ENCODE peak calls at places on chromosomes 7 and 10, in four cellular contexts. G is GM12864, W is foreskin fibroblast, X is IMR-90. O is an unnamed sample.
A peak's percentile ranks its signal among the peaks of the same experiment; 100 is the strongest.

GRCh38 chr10:6037422-6037821 is 24.7 kb downstream of the IL2RA start:
- DNase-seq in G (no peak), W (no peak), X (no peak), O (no peak)

GRCh38 chr10:127922675-127923366 is 15.9 kb downstream of the PTPRE start:
- DNase-seq in G (no peak), W (peak; percentile 53), X (peak; percentile 55), O (peak; percentile 21)

GRCh38 chr7:82359426-82359825 is 84.2 kb downstream of the CACNA2D1 start:
- DNase-seq in G (no peak), W (no peak), X (no peak), O (no peak)

GRCh38 chr10:101938316-101939272 is 95.0 kb upstream of the KCNIP2 start:
- DNase-seq in G (no peak), W (peak; percentile 86), X (peak; percentile 93), O (peak; percentile 77)

GRCh38 chr7:66423729-66424128 is 205.0 kb upstream of the KCTD7 start:
- DNase-seq in G (no peak), W (no peak), X (no peak), O (no peak)

GRCh38 chr7:149716007-149716931 is 57.1 kb downstream of the ZNF467 start:
- DNase-seq in G (no peak), W (no peak), X (peak; percentile 23), O (peak; percentile 34)

GRCh38 chr7:94420321-94420720 is 25.6 kb downstream of the COL1A2 start:
- DNase-seq in G (no peak), W (no peak), X (peak; percentile 35), O (no peak)

GRCh38 chr7:27105161-27106122 is 3.0 kb upstream of the HOXA2 start:
- DNase-seq in G (no peak), W (no peak), X (peak; percentile 45), O (no peak)

GRCh38 chr10:61464461-61465215 is 11.5 kb upstream of the TMEM26 start:
- DNase-seq in G (no peak), W (peak; percentile 70), X (peak; percentile 88), O (peak; percentile 62)

GRCh38 chr10:97571622-97572021 is 957 bp upstream of the ANKRD2 start:
- DNase-seq in G (no peak), W (no peak), X (no peak), O (no peak)

GRCh38 chr7:127844707-127845331 is 186.4 kb downstream of the LRRC4 start:
- DNase-seq in G (no peak), W (peak; percentile 20), X (peak; percentile 61), O (peak; percentile 34)

GRCh38 chr10:102435529-102436233 is 3.3 kb upstream of the CUEDC2 start:
- DNase-seq in G (no peak), W (no peak), X (no peak), O (no peak)

GRCh38 chr7:141158562-141158961 is 84.7 kb downstream of the TMEM178B start:
- DNase-seq in G (peak; percentile 12), W (peak; percentile 54), X (peak; percentile 94), O (peak; percentile 93)

GRCh38 chr10:95513941-95514392 is 47.2 kb downstream of the SORBS1 start:
- DNase-seq in G (no peak), W (peak; percentile 14), X (peak; percentile 10), O (peak; percentile 38)

GRCh38 chr10:79542619-79543018 is 17.6 kb downstream of the SFTPA2 start:
- DNase-seq in G (no peak), W (no peak), X (no peak), O (no peak)

GRCh38 chr10:74816824-74817498 is 9.4 kb upstream of the KAT6B start:
- DNase-seq in G (no peak), W (no peak), X (no peak), O (no peak)

GRCh38 chr10:111151595-111151994 is 74.8 kb downstream of the ADRA2A start:
- DNase-seq in G (no peak), W (no peak), X (no peak), O (no peak)

GRCh38 chr10:99720387-99720786 is 11.5 kb downstream of the COX15 start:
- DNase-seq in G (no peak), W (no peak), X (no peak), O (no peak)

GRCh38 chr7:36937754-36938551 is 213.7 kb upstream of the AOAH start:
- DNase-seq in G (no peak), W (no peak), X (no peak), O (no peak)

GRCh38 chr7:79684384-79684783 is 230.9 kb upstream of the MAGI2 start:
- DNase-seq in G (no peak), W (no peak), X (no peak), O (no peak)

GRCh38 chr10:84333864-84334451 is 5.6 kb downstream of the CCSER2 start:
- DNase-seq in G (no peak), W (no peak), X (peak; percentile 55), O (peak; percentile 7)

GRCh38 chr10:30391266-30391665 is 42.2 kb upstream of the MTPAP start:
- DNase-seq in G (no peak), W (no peak), X (no peak), O (no peak)

GRCh38 chr7:150327308-150327707 is 4.0 kb upstream of the ACTR3C start:
- DNase-seq in G (no peak), W (no peak), X (no peak), O (no peak)

GRCh38 chr10:16965242-16965620 is 148.0 kb upstream of the RSU1 start:
- DNase-seq in G (no peak), W (no peak), X (no peak), O (no peak)

DNA sequence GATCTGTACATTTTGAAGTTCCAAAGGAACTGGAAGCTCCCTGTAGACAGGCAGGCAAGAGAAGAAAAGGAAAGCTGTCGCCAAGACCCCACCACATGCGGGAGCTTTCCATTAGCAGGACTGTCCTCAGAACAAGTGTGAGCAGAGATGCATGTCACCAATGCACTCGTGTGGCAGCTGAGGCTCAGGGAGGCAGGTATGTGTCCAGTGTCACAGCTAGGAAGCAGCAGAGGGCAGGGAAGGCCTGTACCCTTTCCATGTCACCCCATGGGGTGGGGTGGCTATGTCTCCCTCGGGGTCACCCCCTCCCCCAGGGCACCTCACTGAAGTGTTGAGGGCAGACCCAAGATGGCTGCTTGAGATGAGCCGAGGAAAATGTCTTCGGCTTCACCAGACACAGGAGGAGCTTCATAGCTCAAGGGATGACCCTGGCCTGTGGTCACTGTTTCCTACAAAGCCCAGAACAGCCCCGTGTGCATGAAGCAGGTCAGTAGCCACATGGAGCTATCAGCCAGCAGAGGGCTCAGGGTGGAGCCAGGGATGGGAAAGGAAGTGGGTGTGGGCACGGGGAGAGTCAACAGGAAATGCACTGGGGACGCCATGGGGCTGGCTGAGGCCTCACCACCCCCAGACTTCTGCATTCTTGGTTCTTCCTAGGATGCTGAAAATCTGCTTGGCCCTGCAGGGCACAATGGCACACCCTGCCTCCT is 96.6 kb downstream of the FAM53B start:
- DNase-seq in G (peak; percentile 64), W (no peak), X (peak; percentile 20), O (peak; percentile 7)
- TF ChIP-seq CTCF in G (peak; percentile 50), W (peak; percentile 27), X (no peak), O (peak; percentile 36)

GRCh38 chr10:47022311-47023131 is 111.3 kb downstream of the PTPN20 start:
- DNase-seq in G (no peak), W (no peak), X (no peak), O (no peak)
- TF ChIP-seq CTCF in G (no peak), W (no peak), X (no peak), O (no peak)

DNA sequence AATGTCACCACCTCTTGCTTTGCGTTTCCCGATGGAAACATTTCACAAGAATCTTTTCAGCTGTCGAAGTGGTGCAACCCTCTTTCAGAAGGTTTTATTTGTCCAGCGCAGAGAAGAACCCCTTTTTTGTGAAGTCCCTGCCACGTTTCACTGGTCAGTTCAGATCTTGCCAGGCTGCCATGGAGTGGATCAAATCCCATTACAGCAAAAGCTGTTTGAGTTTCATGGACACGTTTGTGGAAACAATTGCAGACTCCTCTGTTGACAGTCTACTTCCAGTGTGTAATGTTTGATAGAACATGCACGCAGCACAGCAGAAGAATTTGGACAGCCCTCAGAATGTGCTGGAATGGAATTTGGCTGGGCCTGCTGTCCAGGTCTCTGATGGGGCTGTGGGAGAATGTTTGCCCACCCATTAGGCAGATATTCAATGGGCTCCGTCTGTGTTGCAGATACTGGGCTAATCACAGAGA is 143.2 kb downstream of the GRK5 start:
- DNase-seq in G (no peak), W (no peak), X (peak; percentile 49), O (no peak)
- TF ChIP-seq CTCF in G (no peak), W (no peak), X (no peak), O (no peak)

GRCh38 chr10:13612654-13613373 is 26.0 kb downstream of the PRPF18 start:
- DNase-seq in G (no peak), W (no peak), X (no peak), O (no peak)
- TF ChIP-seq CTCF in G (no peak), W (no peak), X (no peak), O (no peak)

GRCh38 chr7:155398944-155399343 is 59.0 kb upstream of the EN2 start:
- DNase-seq in G (no peak), W (no peak), X (no peak), O (no peak)
- TF ChIP-seq CTCF in G (peak; percentile 55), W (no peak), X (no peak), O (peak; percentile 41)

DNA sequence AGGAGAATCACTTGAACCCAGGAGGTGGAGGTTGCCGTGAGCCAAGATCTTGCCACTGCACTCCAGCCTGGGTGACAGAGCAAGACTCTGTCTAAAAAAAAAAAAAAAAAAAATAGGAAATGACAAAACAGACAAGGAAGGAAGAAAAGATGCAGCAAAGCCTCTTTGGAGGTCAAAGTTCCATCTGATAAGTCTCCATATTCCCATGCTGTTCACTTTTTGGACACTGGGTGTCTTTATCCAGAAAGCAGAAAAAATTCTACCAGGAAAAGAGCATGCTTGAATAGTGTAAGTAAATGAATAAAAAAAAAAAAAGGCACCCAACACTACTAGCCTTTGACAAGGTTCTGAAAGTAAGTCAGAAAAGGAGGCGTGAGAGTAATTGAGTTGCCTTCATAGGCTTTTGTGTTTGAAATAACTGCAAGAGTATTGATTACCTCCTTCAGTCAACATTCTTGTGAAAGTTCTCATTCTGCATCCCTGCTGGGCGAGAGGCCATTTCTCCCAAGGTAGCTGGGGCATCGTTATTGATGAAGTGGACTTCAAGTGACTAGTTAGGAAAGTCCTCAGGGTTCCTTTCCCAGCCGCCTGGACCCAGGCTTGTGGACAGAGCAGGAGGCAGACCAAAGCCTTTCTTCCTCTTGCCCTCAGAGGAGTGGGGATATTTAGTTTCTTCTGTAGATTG is 133.3 kb upstream of the KIF5B start:
- DNase-seq in G (no peak), W (no peak), X (peak; percentile 35), O (peak; percentile 64)
- TF ChIP-seq CTCF in G (no peak), W (peak; percentile 9), X (peak; percentile 23), O (peak; percentile 62)

GRCh38 chr10:94349327-94349726 is 13.4 kb downstream of the NOC3L start:
- DNase-seq in G (no peak), W (no peak), X (no peak), O (no peak)
- TF ChIP-seq CTCF in G (no peak), W (no peak), X (no peak), O (no peak)

DNA sequence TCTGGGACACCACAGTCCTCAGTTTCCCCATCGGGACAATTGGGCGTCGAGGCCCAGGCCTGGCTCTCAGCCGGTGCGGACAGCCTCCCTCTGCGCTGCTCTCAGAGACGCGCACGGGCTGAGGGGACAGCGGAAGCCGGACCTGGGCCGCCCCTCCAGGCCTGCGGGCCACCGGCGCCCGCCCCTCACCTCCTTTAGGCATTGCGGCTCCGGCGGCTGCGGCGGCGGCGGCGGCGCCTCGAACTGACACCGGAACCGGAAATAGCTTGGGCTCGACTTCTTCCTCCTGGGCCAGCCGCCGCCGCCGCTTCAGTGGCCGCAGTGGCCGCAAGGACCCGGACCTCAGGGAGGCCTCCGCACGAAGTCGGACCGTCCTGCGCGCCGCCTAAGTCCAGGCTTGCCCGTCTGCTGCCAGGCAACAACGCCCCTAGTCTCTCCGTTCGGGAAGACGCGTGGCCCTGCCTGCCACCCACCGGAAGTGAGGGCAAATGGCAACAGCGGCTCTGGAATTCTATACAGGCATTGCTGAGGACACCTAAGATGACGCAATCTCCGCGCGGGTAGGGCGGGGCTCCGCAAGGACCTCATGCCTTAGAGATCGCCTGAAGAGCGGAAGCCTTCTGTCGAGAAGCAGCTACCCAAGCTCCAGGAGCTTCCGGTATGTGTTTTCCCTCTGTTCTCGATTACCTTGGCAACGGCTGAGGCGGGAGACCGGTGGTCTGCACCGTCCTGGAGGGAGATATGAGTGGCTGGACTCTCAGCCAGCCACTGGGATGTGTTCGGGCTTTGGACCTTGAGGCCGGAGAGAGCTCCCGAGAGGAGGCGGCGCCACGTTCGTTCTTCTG is at the start of the genes BUD31 and PDAP1:
- DNase-seq in G (peak; percentile 85), W (peak; percentile 89), X (peak; percentile 95), O (peak; percentile 93)
- TF ChIP-seq CTCF in G (no peak), W (no peak), X (no peak), O (peak; percentile 23)

O was measured in HFFc6.